ENCODE peak calls at places on chromosomes 16 and 17, in seven cellular contexts. E is cardiac muscle cell; K is AG04450; B is upper lobe of right lung; F is CD8-positive, alpha-beta T cell; I is IMR-90; O is AG10803. J is an unnamed sample.

GRCh38 chr17:876272-876671 is 94.1 kb downstream of the MRM3 start:
- DNase-seq in K (no peak), F (peak), O (no peak), I (no peak), B (no peak), E (no peak), J (no peak)

GRCh38 chr17:82095777-82096708 is 2.0 kb downstream of the FASN start:
- DNase-seq in K (no peak), B (no peak), E (no peak), O (no peak), F (peak), I (no peak), J (no peak)

GRCh38 chr16:12272264-12272663 is 295.7 kb downstream of the SNX29 start:
- DNase-seq in K (no peak), O (no peak), E (no peak), B (no peak), F (no peak), I (no peak), J (no peak)

GRCh38 chr17:49845210-49845782 is 2.6 kb downstream of the TAC4 start:
- DNase-seq in E (peak), B (peak), K (no peak), I (no peak), F (no peak), O (no peak), J (no peak)

GRCh38 chr17:5110816-5111215 is 862 bp downstream of the ZNF232 start:
- DNase-seq in K (no peak), F (no peak), E (no peak), I (no peak), B (no peak), O (no peak), J (no peak)

GRCh38 chr16:17519556-17519955 is 48.8 kb upstream of the XYLT1 start:
- DNase-seq in O (no peak), I (peak), F (no peak), K (no peak), B (no peak), E (no peak), J (no peak)

GRCh38 chr17:35244345-35245195 is 1.7 kb downstream of the SLFN5 start:
- DNase-seq in B (peak), E (peak), O (peak), F (peak), I (peak), K (no peak), J (peak)

GRCh38 chr17:58136669-58137279 is 11.4 kb upstream of the OR4D1 start:
- DNase-seq in I (no peak), K (no peak), O (no peak), B (no peak), E (peak), F (no peak), J (no peak)

GRCh38 chr17:5035356-5035755 is at the start of gene SLC52A1:
- DNase-seq in O (no peak), I (no peak), F (no peak), K (no peak), E (no peak), B (no peak), J (no peak)

GRCh38 chr17:81039096-81039495 is 4.1 kb downstream of the BAIAP2 start:
- DNase-seq in K (no peak), O (no peak), F (no peak), E (no peak), B (no peak), I (no peak), J (no peak)

GRCh38 chr16:21702259-21702658 is 38.5 kb downstream of the OTOA start:
- DNase-seq in O (no peak), E (no peak), K (no peak), B (no peak), I (no peak), F (no peak), J (no peak)

GRCh38 chr16:84864266-84864955 is 44.6 kb downstream of the CRISPLD2 start:
- DNase-seq in O (no peak), B (no peak), E (no peak), I (no peak), F (no peak), K (no peak), J (no peak)

GRCh38 chr17:73431401-73432205 is 119.8 kb upstream of the CDC42EP4 start:
- DNase-seq in B (no peak), K (no peak), E (no peak), O (no peak), I (no peak), F (peak), J (no peak)

GRCh38 chr16:23508589-23509440 is 1.5 kb downstream of the GGA2 start:
- DNase-seq in O (peak), E (peak), B (no peak), I (no peak), K (no peak), F (no peak), J (peak)

GRCh38 chr16:4846503-4846900 is 586 bp downstream of the GLYR1 start:
- DNase-seq in K (no peak), E (peak), B (peak), F (peak), O (peak), I (peak), J (peak)

GRCh38 chr17:8494021-8494420 is 58.3 kb downstream of the NDEL1 start:
- DNase-seq in O (no peak), B (peak), K (no peak), E (no peak), F (no peak), I (no peak), J (no peak)

GRCh38 chr17:10628756-10629155 is 28.4 kb downstream of the MYH3 start:
- DNase-seq in E (no peak), I (no peak), O (no peak), K (no peak), F (no peak), B (no peak), J (no peak)

GRCh38 chr17:81434079-81434478 is 38.8 kb downstream of the BAHCC1 start:
- DNase-seq in E (no peak), O (peak), K (no peak), B (no peak), F (no peak), I (no peak), J (no peak)

GRCh38 chr17:13004336-13004735 is 13.5 kb downstream of the ELAC2 start:
- DNase-seq in B (no peak), I (no peak), E (no peak), O (no peak), F (no peak), K (no peak), J (no peak)

GRCh38 chr17:14307560-14308024 is 6.7 kb downstream of the HS3ST3B1 start:
- DNase-seq in E (no peak), O (peak), B (no peak), K (no peak), I (peak), F (no peak), J (no peak)

GRCh38 chr16:56191807-56192643 is 736 bp downstream of the GNAO1 start:
- DNase-seq in I (no peak), O (no peak), B (no peak), F (peak), E (no peak), K (no peak), J (no peak)

GRCh38 chr17:58279016-58279671 is 1.6 kb downstream of the MPO start:
- DNase-seq in B (peak), O (peak), I (peak), E (no peak), F (no peak), K (no peak), J (peak)

GRCh38 chr16:87369117-87369775 is 14.3 kb downstream of the FBXO31 start:
- DNase-seq in F (no peak), O (no peak), B (no peak), E (no peak), I (no peak), K (no peak), J (no peak)

GRCh38 chr16:54283735-54284318 is 2.8 kb downstream of the IRX3 start:
- DNase-seq in K (no peak), B (no peak), O (no peak), I (no peak), E (no peak), F (no peak), J (no peak)

GRCh38 chr17:81207610-81208581 is 14.9 kb downstream of the CEP131 start:
- DNase-seq in F (peak), O (no peak), E (no peak), I (no peak), K (no peak), B (no peak), J (no peak)

GRCh38 chr16:68417711-68418301 is 30.5 kb downstream of the SMPD3 start:
- DNase-seq in I (no peak), K (no peak), B (peak), F (peak), O (no peak), E (no peak), J (no peak)

GRCh38 chr17:77306048-77306789 is 165.4 kb downstream of the SEC14L1 start:
- DNase-seq in E (no peak), F (no peak), I (no peak), B (no peak), O (no peak), K (no peak), J (no peak)

GRCh38 chr17:15744885-15745284 is 12.8 kb downstream of the TBC1D26 start:
- DNase-seq in F (no peak), I (no peak), E (peak), K (no peak), O (no peak), B (no peak), J (no peak)

GRCh38 chr17:19683117-19683516 is 33.3 kb downstream of the SLC47A2 start:
- DNase-seq in F (no peak), E (no peak), I (no peak), B (no peak), O (no peak), K (no peak), J (no peak)

GRCh38 chr17:65783845-65784334 is 222.4 kb upstream of the AXIN2 start:
- DNase-seq in I (peak), B (no peak), O (peak), E (no peak), F (no peak), K (peak), J (peak)

GRCh38 chr16:85912271-85912974 is 13.5 kb downstream of the IRF8 start:
- DNase-seq in K (peak), O (peak), B (no peak), F (no peak), I (peak), E (no peak), J (peak)

GRCh38 chr16:62620259-62620658 is 584.0 kb upstream of the CDH8 start:
- DNase-seq in O (no peak), K (no peak), E (no peak), I (no peak), F (no peak), B (no peak), J (no peak)

GRCh38 chr17:75806822-75807500 is 22.4 kb downstream of the UNK start:
- DNase-seq in I (no peak), F (no peak), O (no peak), B (no peak), E (no peak), K (no peak), J (no peak)

GRCh38 chr16:11333696-11334095 is 11.6 kb upstream of the RMI2 start:
- DNase-seq in B (no peak), K (no peak), O (no peak), F (no peak), E (no peak), I (peak), J (no peak)

GRCh38 chr17:28812136-28812979 is 30.2 kb downstream of the FAM222B start:
- DNase-seq in F (peak), B (peak), I (peak), K (peak), E (peak), O (peak), J (peak)

GRCh38 chr17:28807925-28808641 is 34.5 kb downstream of the FAM222B start:
- DNase-seq in O (peak), K (peak), I (peak), E (no peak), F (no peak), B (no peak), J (peak)

GRCh38 chr17:28811594-28812135 is 30.9 kb downstream of the FAM222B start:
- DNase-seq in E (no peak), O (peak), B (no peak), I (peak), K (no peak), F (no peak), J (peak)

GRCh38 chr17:28812980-28813377 is 29.6 kb downstream of the FAM222B start:
- DNase-seq in E (no peak), K (no peak), I (peak), O (peak), F (no peak), B (no peak), J (peak)

DNA sequence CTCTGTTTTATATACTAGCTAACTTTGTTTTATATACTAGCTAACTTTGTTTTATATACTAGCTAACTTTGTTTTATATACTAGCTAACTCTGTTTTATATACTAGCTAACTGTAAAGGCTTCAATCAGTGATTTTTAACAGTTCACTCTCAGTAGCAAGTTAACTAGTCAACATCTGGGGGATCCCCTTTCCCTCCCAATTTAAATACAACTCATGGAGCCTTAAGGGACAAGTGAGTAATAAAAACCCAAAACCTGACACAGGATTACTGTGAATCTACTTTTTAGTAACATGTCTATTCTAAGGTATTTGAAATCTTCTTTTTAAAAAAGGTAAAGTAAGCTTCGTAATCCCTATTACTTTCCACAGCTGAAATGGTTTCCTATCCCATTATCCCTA is 32.2 kb downstream of the FAM222B start:
- DNase-seq in I (no peak), B (no peak), E (no peak), F (no peak), O (no peak), K (no peak), J (peak)
- H3K4me3 ChIP-seq in I (no peak), B (no peak), E (no peak), F (no peak), O (no peak), K (no peak), J (no peak)

DNA sequence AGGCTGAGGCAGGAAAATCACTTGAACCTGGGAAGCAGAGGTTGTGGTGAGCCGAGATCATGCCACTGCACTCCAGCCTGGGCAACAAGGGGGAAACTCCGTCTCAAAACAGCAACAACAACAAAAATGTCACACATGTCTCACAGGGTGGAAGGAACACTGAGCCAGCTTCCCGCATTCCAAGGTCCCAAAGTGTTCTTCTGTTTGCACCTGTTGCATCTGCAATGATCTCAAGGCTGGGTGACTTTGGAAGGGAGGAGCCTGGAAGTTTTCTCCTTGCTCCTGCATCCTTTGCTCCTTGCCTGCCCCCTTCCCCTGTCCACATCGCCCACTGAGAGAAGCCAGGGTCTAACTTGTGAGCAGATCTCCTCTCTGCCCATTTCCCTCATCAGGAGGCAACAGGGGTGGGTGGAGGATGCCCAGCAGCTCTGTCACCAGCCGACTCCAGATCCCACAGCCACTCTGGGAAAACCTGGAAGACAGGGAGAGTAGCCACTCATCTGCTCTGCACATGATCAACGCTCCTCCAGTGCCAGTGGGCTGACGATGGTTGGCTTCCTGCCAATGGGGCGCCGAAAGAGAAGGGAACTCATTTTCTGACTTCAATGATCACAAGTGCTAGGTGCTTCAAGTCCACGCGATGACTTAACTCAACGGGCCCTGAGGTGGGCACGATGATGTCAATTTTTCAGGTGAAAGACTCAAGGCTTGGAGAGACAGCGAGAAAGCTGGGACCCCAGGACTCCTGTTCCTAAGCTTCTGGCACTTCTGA is 12.6 kb downstream of the CHST6 start:
- DNase-seq in O (no peak), I (no peak), B (peak), F (no peak), E (no peak), K (no peak), J (no peak)
- H3K4me3 ChIP-seq in O (no peak), I (no peak), B (no peak), F (no peak), E (no peak), K (no peak), J (no peak)

DNA sequence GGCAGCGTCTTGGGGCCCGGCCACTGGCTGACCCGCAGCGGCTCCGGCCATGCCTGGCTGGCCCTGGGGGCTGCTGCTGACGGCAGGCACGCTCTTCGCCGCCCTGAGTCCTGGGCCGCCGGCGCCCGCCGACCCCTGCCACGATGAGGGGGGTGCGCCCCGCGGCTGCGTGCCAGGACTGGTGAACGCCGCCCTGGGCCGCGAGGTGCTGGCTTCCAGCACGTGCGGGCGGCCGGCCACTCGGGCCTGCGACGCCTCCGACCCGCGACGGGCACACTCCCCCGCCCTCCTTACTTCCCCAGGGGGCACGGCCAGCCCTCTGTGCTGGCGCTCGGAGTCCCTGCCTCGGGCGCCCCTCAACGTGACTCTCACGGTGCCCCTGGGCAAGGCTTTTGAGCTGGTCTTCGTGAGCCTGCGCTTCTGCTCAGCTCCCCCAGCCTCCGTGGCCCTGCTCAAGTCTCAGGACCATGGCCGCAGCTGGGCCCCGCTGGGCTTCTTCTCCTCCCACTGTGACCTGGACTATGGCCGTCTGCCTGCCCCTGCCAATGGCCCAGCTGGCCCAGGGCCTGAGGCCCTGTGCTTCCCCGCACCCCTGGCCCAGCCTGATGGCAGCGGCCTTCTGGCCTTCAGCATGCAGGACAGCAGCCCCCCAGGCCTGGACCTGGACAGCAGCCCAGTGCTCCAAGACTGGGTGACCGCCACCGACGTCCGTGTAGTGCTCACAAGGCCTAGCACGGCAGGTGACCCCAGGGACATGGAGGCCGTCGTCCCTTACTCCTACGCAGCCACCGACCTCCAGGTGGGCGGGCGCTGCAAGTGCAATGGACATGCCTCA is 773 bp downstream of the NTN3 start:
- DNase-seq in K (no peak), O (no peak), F (peak), E (no peak), B (no peak), I (no peak), J (no peak)
- H3K4me3 ChIP-seq in K (peak), O (no peak), F (no peak), E (peak), B (no peak), I (peak), J (no peak)

DNA sequence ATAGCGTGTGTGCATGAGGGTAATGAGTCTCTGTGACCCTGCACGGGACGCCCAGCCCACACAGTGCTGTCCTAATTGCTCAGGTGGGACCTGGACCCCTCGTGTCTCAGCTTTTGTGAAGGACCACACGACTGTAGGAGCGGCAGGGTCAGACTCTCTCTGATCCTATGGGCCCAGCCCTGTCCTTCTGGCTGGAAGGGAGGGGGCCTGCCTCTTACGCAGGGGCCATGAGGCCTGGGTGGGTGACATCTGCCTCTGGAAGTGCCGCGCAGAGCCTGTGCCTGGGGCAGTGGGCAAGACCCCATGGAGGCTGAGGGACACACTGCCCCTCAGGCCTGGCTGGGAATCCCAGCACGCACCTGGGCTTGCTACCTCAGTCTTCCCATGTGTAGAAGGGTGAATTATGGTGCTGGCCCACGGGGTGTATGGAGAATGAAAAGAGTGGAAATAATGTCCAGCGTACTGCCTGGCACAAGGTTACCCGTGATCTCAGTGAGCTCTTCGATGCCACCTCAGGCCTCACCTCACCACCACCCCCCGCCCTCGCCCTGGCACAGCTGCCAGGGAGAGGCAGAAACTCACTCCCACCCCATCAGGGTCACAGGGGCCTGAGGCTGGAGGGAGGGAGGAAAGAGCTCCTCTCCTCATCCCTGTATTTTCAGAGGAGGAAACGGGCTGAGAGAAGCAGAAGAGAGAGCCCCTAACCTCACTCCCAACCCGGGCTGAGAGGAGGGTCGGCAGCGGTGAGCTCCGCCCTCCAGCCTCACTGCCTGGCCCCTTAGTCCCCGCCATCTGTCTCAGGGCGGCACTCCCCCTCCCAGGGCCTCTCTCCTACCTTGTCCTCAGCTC is 27.1 kb upstream of the DBNDD1 start:
- DNase-seq in E (no peak), F (no peak), K (no peak), B (peak), I (no peak), O (no peak), J (no peak)
- H3K4me3 ChIP-seq in E (no peak), F (peak), K (peak), B (peak), I (no peak), O (peak), J (no peak)

GRCh38 chr17:28900986-28901726 is 1.7 kb downstream of the DHRS13 start:
- DNase-seq in O (no peak), I (no peak), B (peak), E (no peak), K (no peak), F (no peak), J (no peak)
- H3K4me3 ChIP-seq in O (no peak), I (no peak), B (no peak), E (no peak), K (no peak), F (no peak), J (no peak)

J was measured in cardiac fibroblast.